ENCODE peak calls at places on chromosomes 11 and 22, in ten cellular contexts. One of them, this sample, is unnamed.

GRCh38 chr11:8959546-8960166 is 4.6 kb downstream of the TMEM9B start:
- DNase-seq in NCI-H1105: peak; percentile 20
- DNase-seq in GM12878: peak; percentile 65
- DNase-seq in EH: peak; percentile 85
- DNase-seq in activated gamma-delta T cell treated with Interleukin-2 at 50 U/mL for 16 hours: peak; percentile 10
- DNase-seq in activated CD4-positive, alpha-beta T cell treated with anti-CD3 and anti-CD28 coated beads for 24 hours: no peak
- DNase-seq in foreskin fibroblast: peak; percentile 82
- DNase-seq in stomach: no peak
- DNase-seq in neural crest cell: peak; percentile 13
- DNase-seq in activated effector memory CD4-positive, alpha-beta T cell treated with anti-CD3 and anti-CD28 coated beads, Interleukin-2, amount 50 U/mL, for 16 hours: no peak
- DNase-seq in this sample: no peak

GRCh38 chr11:118437736-118438125 is 1.4 kb downstream of the KMT2A start:
- DNase-seq in EH: no peak
- DNase-seq in activated gamma-delta T cell treated with Interleukin-2 at 50 U/mL for 16 hours: peak; percentile 19
- DNase-seq in foreskin fibroblast: peak; percentile 55
- DNase-seq in activated effector memory CD4-positive, alpha-beta T cell treated with anti-CD3 and anti-CD28 coated beads, Interleukin-2, amount 50 U/mL, for 16 hours: peak; percentile 75
- DNase-seq in neural crest cell: peak; percentile 9
- DNase-seq in activated CD4-positive, alpha-beta T cell treated with anti-CD3 and anti-CD28 coated beads for 24 hours: no peak
- DNase-seq in NCI-H1105: peak; percentile 83
- DNase-seq in stomach: no peak
- DNase-seq in GM12878: no peak
- DNase-seq in this sample: peak; percentile 83

GRCh38 chr11:116525961-116526495 is 246.8 kb downstream of the BUD13 start:
- DNase-seq in EH: no peak
- DNase-seq in GM12878: no peak
- DNase-seq in activated gamma-delta T cell treated with Interleukin-2 at 50 U/mL for 16 hours: no peak
- DNase-seq in NCI-H1105: no peak
- DNase-seq in activated CD4-positive, alpha-beta T cell treated with anti-CD3 and anti-CD28 coated beads for 24 hours: no peak
- DNase-seq in activated effector memory CD4-positive, alpha-beta T cell treated with anti-CD3 and anti-CD28 coated beads, Interleukin-2, amount 50 U/mL, for 16 hours: no peak
- DNase-seq in foreskin fibroblast: no peak
- DNase-seq in neural crest cell: no peak
- DNase-seq in stomach: peak; percentile 5
- DNase-seq in this sample: no peak

GRCh38 chr11:118703563-118704106 is 24.2 kb upstream of the TREH start:
- DNase-seq in foreskin fibroblast: no peak
- DNase-seq in neural crest cell: no peak
- DNase-seq in NCI-H1105: no peak
- DNase-seq in stomach: no peak
- DNase-seq in activated gamma-delta T cell treated with Interleukin-2 at 50 U/mL for 16 hours: no peak
- DNase-seq in GM12878: no peak
- DNase-seq in activated CD4-positive, alpha-beta T cell treated with anti-CD3 and anti-CD28 coated beads for 24 hours: no peak
- DNase-seq in EH: no peak
- DNase-seq in activated effector memory CD4-positive, alpha-beta T cell treated with anti-CD3 and anti-CD28 coated beads, Interleukin-2, amount 50 U/mL, for 16 hours: no peak
- DNase-seq in this sample: no peak

GRCh38 chr11:62108017-62108750 is 15.6 kb upstream of the INCENP start:
- DNase-seq in EH: peak; percentile 74
- DNase-seq in activated effector memory CD4-positive, alpha-beta T cell treated with anti-CD3 and anti-CD28 coated beads, Interleukin-2, amount 50 U/mL, for 16 hours: peak; percentile 64
- DNase-seq in activated gamma-delta T cell treated with Interleukin-2 at 50 U/mL for 16 hours: peak; percentile 18
- DNase-seq in neural crest cell: peak; percentile 21
- DNase-seq in NCI-H1105: peak; percentile 52
- DNase-seq in GM12878: peak; percentile 11
- DNase-seq in foreskin fibroblast: peak; percentile 78
- DNase-seq in activated CD4-positive, alpha-beta T cell treated with anti-CD3 and anti-CD28 coated beads for 24 hours: peak; percentile 16
- DNase-seq in stomach: no peak
- DNase-seq in this sample: no peak

GRCh38 chr11:118143661-118144185 is 8.9 kb downstream of the SCN4B start:
- DNase-seq in NCI-H1105: no peak
- DNase-seq in stomach: no peak
- DNase-seq in EH: no peak
- DNase-seq in activated gamma-delta T cell treated with Interleukin-2 at 50 U/mL for 16 hours: no peak
- DNase-seq in foreskin fibroblast: no peak
- DNase-seq in activated effector memory CD4-positive, alpha-beta T cell treated with anti-CD3 and anti-CD28 coated beads, Interleukin-2, amount 50 U/mL, for 16 hours: no peak
- DNase-seq in activated CD4-positive, alpha-beta T cell treated with anti-CD3 and anti-CD28 coated beads for 24 hours: no peak
- DNase-seq in neural crest cell: no peak
- DNase-seq in GM12878: no peak
- DNase-seq in this sample: no peak

GRCh38 chr11:129277216-129277838 is 85.2 kb upstream of the ARHGAP32 start:
- DNase-seq in activated CD4-positive, alpha-beta T cell treated with anti-CD3 and anti-CD28 coated beads for 24 hours: no peak
- DNase-seq in foreskin fibroblast: peak; percentile 9
- DNase-seq in stomach: no peak
- DNase-seq in neural crest cell: no peak
- DNase-seq in activated effector memory CD4-positive, alpha-beta T cell treated with anti-CD3 and anti-CD28 coated beads, Interleukin-2, amount 50 U/mL, for 16 hours: no peak
- DNase-seq in EH: peak; percentile 14
- DNase-seq in GM12878: no peak
- DNase-seq in activated gamma-delta T cell treated with Interleukin-2 at 50 U/mL for 16 hours: no peak
- DNase-seq in NCI-H1105: no peak
- DNase-seq in this sample: no peak

GRCh38 chr11:116865696-116866095 is 28.3 kb upstream of the APOA1 start:
- DNase-seq in NCI-H1105: no peak
- DNase-seq in foreskin fibroblast: peak; percentile 84
- DNase-seq in activated CD4-positive, alpha-beta T cell treated with anti-CD3 and anti-CD28 coated beads for 24 hours: no peak
- DNase-seq in activated gamma-delta T cell treated with Interleukin-2 at 50 U/mL for 16 hours: no peak
- DNase-seq in EH: peak; percentile 93
- DNase-seq in GM12878: no peak
- DNase-seq in stomach: no peak
- DNase-seq in neural crest cell: no peak
- DNase-seq in activated effector memory CD4-positive, alpha-beta T cell treated with anti-CD3 and anti-CD28 coated beads, Interleukin-2, amount 50 U/mL, for 16 hours: no peak
- DNase-seq in this sample: no peak

GRCh38 chr11:116215471-116216113 is 557.2 kb downstream of the BUD13 start:
- DNase-seq in activated effector memory CD4-positive, alpha-beta T cell treated with anti-CD3 and anti-CD28 coated beads, Interleukin-2, amount 50 U/mL, for 16 hours: peak; percentile 38
- DNase-seq in stomach: no peak
- DNase-seq in GM12878: no peak
- DNase-seq in activated CD4-positive, alpha-beta T cell treated with anti-CD3 and anti-CD28 coated beads for 24 hours: no peak
- DNase-seq in neural crest cell: no peak
- DNase-seq in activated gamma-delta T cell treated with Interleukin-2 at 50 U/mL for 16 hours: no peak
- DNase-seq in NCI-H1105: no peak
- DNase-seq in foreskin fibroblast: no peak
- DNase-seq in EH: no peak
- DNase-seq in this sample: no peak

GRCh38 chr22:23014250-23014649 is 56.1 kb upstream of the GNAZ start:
- DNase-seq in activated CD4-positive, alpha-beta T cell treated with anti-CD3 and anti-CD28 coated beads for 24 hours: no peak
- DNase-seq in EH: no peak
- DNase-seq in activated gamma-delta T cell treated with Interleukin-2 at 50 U/mL for 16 hours: no peak
- DNase-seq in GM12878: no peak
- DNase-seq in foreskin fibroblast: no peak
- DNase-seq in NCI-H1105: no peak
- DNase-seq in stomach: no peak
- DNase-seq in activated effector memory CD4-positive, alpha-beta T cell treated with anti-CD3 and anti-CD28 coated beads, Interleukin-2, amount 50 U/mL, for 16 hours: no peak
- DNase-seq in neural crest cell: no peak
- DNase-seq in this sample: no peak

GRCh38 chr11:2299773-2300172 is 1.9 kb downstream of the C11orf21 start:
- DNase-seq in NCI-H1105: no peak
- DNase-seq in activated CD4-positive, alpha-beta T cell treated with anti-CD3 and anti-CD28 coated beads for 24 hours: no peak
- DNase-seq in EH: no peak
- DNase-seq in neural crest cell: no peak
- DNase-seq in activated effector memory CD4-positive, alpha-beta T cell treated with anti-CD3 and anti-CD28 coated beads, Interleukin-2, amount 50 U/mL, for 16 hours: no peak
- DNase-seq in stomach: peak; percentile 19
- DNase-seq in GM12878: no peak
- DNase-seq in activated gamma-delta T cell treated with Interleukin-2 at 50 U/mL for 16 hours: no peak
- DNase-seq in foreskin fibroblast: no peak
- DNase-seq in this sample: peak; percentile 76

GRCh38 chr11:124115782-124116616 is 749 bp downstream of the VWA5A start:
- DNase-seq in NCI-H1105: no peak
- DNase-seq in activated gamma-delta T cell treated with Interleukin-2 at 50 U/mL for 16 hours: no peak
- DNase-seq in foreskin fibroblast: peak; percentile 6
- DNase-seq in neural crest cell: no peak
- DNase-seq in activated effector memory CD4-positive, alpha-beta T cell treated with anti-CD3 and anti-CD28 coated beads, Interleukin-2, amount 50 U/mL, for 16 hours: no peak
- DNase-seq in GM12878: no peak
- DNase-seq in stomach: peak; percentile 28
- DNase-seq in activated CD4-positive, alpha-beta T cell treated with anti-CD3 and anti-CD28 coated beads for 24 hours: no peak
- DNase-seq in EH: no peak
- DNase-seq in this sample: peak; percentile 79

GRCh38 chr22:43136255-43136654 is 6.9 kb downstream of the MCAT start:
- DNase-seq in neural crest cell: peak; percentile 55
- DNase-seq in activated gamma-delta T cell treated with Interleukin-2 at 50 U/mL for 16 hours: peak; percentile 45
- DNase-seq in EH: peak; percentile 42
- DNase-seq in stomach: peak; percentile 58
- DNase-seq in GM12878: no peak
- DNase-seq in NCI-H1105: no peak
- DNase-seq in activated effector memory CD4-positive, alpha-beta T cell treated with anti-CD3 and anti-CD28 coated beads, Interleukin-2, amount 50 U/mL, for 16 hours: peak; percentile 76
- DNase-seq in foreskin fibroblast: peak; percentile 61
- DNase-seq in activated CD4-positive, alpha-beta T cell treated with anti-CD3 and anti-CD28 coated beads for 24 hours: no peak
- DNase-seq in this sample: peak; percentile 83

GRCh38 chr11:128453444-128454336 is 133.7 kb downstream of the ETS1 start:
- DNase-seq in GM12878: no peak
- DNase-seq in neural crest cell: no peak
- DNase-seq in activated gamma-delta T cell treated with Interleukin-2 at 50 U/mL for 16 hours: no peak
- DNase-seq in stomach: peak; percentile 59
- DNase-seq in EH: peak; percentile 98
- DNase-seq in foreskin fibroblast: peak; percentile 94
- DNase-seq in activated effector memory CD4-positive, alpha-beta T cell treated with anti-CD3 and anti-CD28 coated beads, Interleukin-2, amount 50 U/mL, for 16 hours: no peak
- DNase-seq in NCI-H1105: no peak
- DNase-seq in activated CD4-positive, alpha-beta T cell treated with anti-CD3 and anti-CD28 coated beads for 24 hours: no peak
- DNase-seq in this sample: no peak

GRCh38 chr11:102810943-102811528 is 13.1 kb upstream of the MMP1 start:
- DNase-seq in activated CD4-positive, alpha-beta T cell treated with anti-CD3 and anti-CD28 coated beads for 24 hours: no peak
- DNase-seq in neural crest cell: peak; percentile 3
- DNase-seq in activated gamma-delta T cell treated with Interleukin-2 at 50 U/mL for 16 hours: no peak
- DNase-seq in GM12878: no peak
- DNase-seq in EH: peak; percentile 50
- DNase-seq in foreskin fibroblast: peak; percentile 68
- DNase-seq in activated effector memory CD4-positive, alpha-beta T cell treated with anti-CD3 and anti-CD28 coated beads, Interleukin-2, amount 50 U/mL, for 16 hours: no peak
- DNase-seq in stomach: no peak
- DNase-seq in NCI-H1105: no peak
- DNase-seq in this sample: no peak

GRCh38 chr11:67002297-67002913 is 20.5 kb upstream of the SYT12 start:
- DNase-seq in stomach: no peak
- DNase-seq in neural crest cell: peak; percentile 30
- DNase-seq in EH: no peak
- DNase-seq in foreskin fibroblast: no peak
- DNase-seq in activated effector memory CD4-positive, alpha-beta T cell treated with anti-CD3 and anti-CD28 coated beads, Interleukin-2, amount 50 U/mL, for 16 hours: no peak
- DNase-seq in GM12878: no peak
- DNase-seq in activated CD4-positive, alpha-beta T cell treated with anti-CD3 and anti-CD28 coated beads for 24 hours: no peak
- DNase-seq in activated gamma-delta T cell treated with Interleukin-2 at 50 U/mL for 16 hours: no peak
- DNase-seq in NCI-H1105: no peak
- DNase-seq in this sample: no peak

This sample was measured in spleen.